ENCODE peak calls at places on chromosomes 12 and 14, in eight cellular contexts. M is breast epithelium, I is transverse colon, Z is Peyer's patch, Q is HCT116, F is suprapubic skin, S is stomach, C is IMR-90. J is an unnamed sample. For H3K9me3, the result is how much of the 10 kb centered on the place peaks cover.

GRCh38 chr12:92735131-92735721 is 32.4 kb downstream of the PLEKHG7 start:
- DNase-seq in M (no peak), I (no peak), Z (no peak), Q (no peak), F (no peak), S (no peak), C (peak), J (no peak)

GRCh38 chr14:76985021-76985420 is 43.5 kb downstream of the IRF2BPL start:
- DNase-seq in M (no peak), I (no peak), Z (no peak), Q (no peak), F (no peak), S (no peak), C (peak), J (no peak)

GRCh38 chr12:16352481-16352880 is 5.0 kb downstream of the MGST1 start:
- DNase-seq in M (no peak), I (no peak), Z (no peak), Q (no peak), F (no peak), S (no peak), C (peak), J (no peak)

GRCh38 chr12:90695415-90695814 is 259.6 kb downstream of the CCER1 start:
- DNase-seq in M (no peak), I (no peak), Z (no peak), Q (no peak), F (no peak), S (no peak), C (peak), J (no peak)

GRCh38 chr12:115172521-115172920 is 488.5 kb upstream of the TBX3 start:
- DNase-seq in M (no peak), I (no peak), Z (no peak), Q (no peak), F (no peak), S (no peak), C (peak), J (peak)

GRCh38 chr12:47270782-47271664 is 191.3 kb upstream of the AMIGO2 start:
- DNase-seq in M (peak), I (no peak), Z (no peak), Q (peak), F (no peak), S (no peak), C (peak), J (no peak)

GRCh38 chr14:96095581-96096476 is 56.7 kb downstream of the C14orf132 start:
- DNase-seq in M (peak), I (no peak), Z (peak), Q (no peak), F (peak), S (peak), C (peak), J (peak)

GRCh38 chr14:24612186-24612585 is 2.7 kb upstream of the GZMH start:
- DNase-seq in M (no peak), I (no peak), Z (no peak), Q (no peak), F (no peak), S (no peak), C (no peak), J (no peak)

GRCh38 chr14:24081739-24082204 is 10.4 kb downstream of the CPNE6 start:
- DNase-seq in M (no peak), I (no peak), Z (no peak), Q (no peak), F (no peak), S (no peak), C (no peak), J (no peak)

GRCh38 chr12:20792971-20793370 is 17.5 kb upstream of the SLCO1B3 start:
- DNase-seq in M (no peak), I (no peak), Z (no peak), Q (no peak), F (no peak), S (no peak), C (no peak), J (no peak)

GRCh38 chr12:34395056-34396005 is 373.0 kb downstream of the ALG10 start:
- DNase-seq in M (peak), I (peak), Z (peak), Q (no peak), F (peak), S (peak), C (no peak), J (peak)

GRCh38 chr12:94203181-94203546 is 54.8 kb downstream of the PLXNC1 start:
- DNase-seq in M (no peak), I (no peak), Z (no peak), Q (no peak), F (no peak), S (no peak), C (no peak), J (no peak)

GRCh38 chr12:48183091-48183875 is at the start of gene CCDC184:
- DNase-seq in M (no peak), I (peak), Z (peak), Q (peak), F (no peak), S (peak), C (peak), J (peak)

GRCh38 chr12:90653051-90653450 is 301.9 kb downstream of the CCER1 start:
- DNase-seq in M (no peak), I (no peak), Z (no peak), Q (no peak), F (no peak), S (no peak), C (peak), J (no peak)

GRCh38 chr12:22271036-22271435 is 63.5 kb downstream of the ST8SIA1 start:
- DNase-seq in M (peak), I (no peak), Z (no peak), Q (no peak), F (no peak), S (no peak), C (peak), J (no peak)

GRCh38 chr12:9668141-9669018 is 1.1 kb upstream of the CLEC2D start:
- DNase-seq in M (no peak), I (no peak), Z (no peak), Q (no peak), F (no peak), S (no peak), C (peak), J (no peak)

GRCh38 chr12:44875417-44875953 is 630 bp downstream of the NELL2 start:
- DNase-seq in M (no peak), I (no peak), Z (no peak), Q (no peak), F (no peak), S (no peak), C (no peak), J (no peak)

GRCh38 chr12:68310370-68310769 is 21.8 kb downstream of the MDM1 start:
- DNase-seq in M (no peak), I (no peak), Z (no peak), Q (no peak), F (no peak), S (no peak), C (peak), J (no peak)

GRCh38 chr12:12428961-12429657 is 72.2 kb downstream of the BORCS5 start:
- DNase-seq in M (peak), I (no peak), Z (no peak), Q (no peak), F (no peak), S (no peak), C (no peak), J (no peak)

DNA sequence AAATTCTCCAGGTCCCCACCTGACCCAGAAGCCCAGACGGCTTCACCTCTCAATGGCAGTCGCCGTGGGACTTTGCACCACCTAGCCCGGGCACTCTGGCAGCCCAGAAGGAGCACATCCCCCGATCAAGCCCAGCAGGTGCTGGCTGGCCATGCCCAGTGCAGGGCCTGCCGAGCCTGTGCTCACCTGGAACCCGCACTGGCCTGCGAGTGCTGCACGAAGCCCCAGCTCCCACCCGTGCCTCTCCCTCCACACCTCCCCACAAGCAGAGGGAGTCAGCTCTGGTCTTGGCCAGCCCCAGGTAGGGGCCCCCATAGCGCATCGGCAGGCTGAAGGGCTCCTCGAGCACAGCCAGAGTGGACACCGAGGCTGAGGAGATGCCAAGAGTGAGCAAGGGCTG is 144.5 kb downstream of the NUBPL start:
- DNase-seq in M (no peak), I (no peak), Z (no peak), Q (no peak), F (no peak), S (no peak), C (no peak), J (no peak)
- H3K9me3 ChIP-seq in M (under half), I (under half), Z (under half), Q (under half), F (under half), S (under half), C (under half), J (under half)

GRCh38 chr14:28609228-28609828 is 157.3 kb upstream of the FOXG1 start:
- DNase-seq in M (peak), I (peak), Z (no peak), Q (peak), F (no peak), S (peak), C (peak), J (no peak)
- TF ChIP-seq CTCF in M (peak), I (peak), Z (peak), Q (no peak), F (peak), S (no peak), C (peak), J (no peak)

GRCh38 chr14:37213016-37213415 is 15.3 kb downstream of the MIPOL1 start:
- DNase-seq in M (no peak), I (no peak), Z (no peak), Q (no peak), F (no peak), S (no peak), C (no peak), J (no peak)
- TF ChIP-seq POLR2A in M (no peak), I (no peak), Z (no peak), Q (no peak), F (no peak), S (no peak), C (no peak), J (no peak)

GRCh38 chr14:61454545-61454944 is 133.2 kb downstream of the PRKCH start:
- DNase-seq in M (no peak), I (no peak), Z (no peak), Q (no peak), F (no peak), S (no peak), C (no peak), J (no peak)

GRCh38 chr14:61451891-61452400 is 130.6 kb downstream of the PRKCH start:
- DNase-seq in M (no peak), I (no peak), Z (no peak), Q (no peak), F (no peak), S (no peak), C (no peak), J (no peak)

GRCh38 chr14:61453103-61453767 is 131.9 kb downstream of the PRKCH start:
- DNase-seq in M (no peak), I (no peak), Z (no peak), Q (no peak), F (no peak), S (no peak), C (no peak), J (no peak)

GRCh38 chr14:61451491-61451890 is 130.1 kb downstream of the PRKCH start:
- DNase-seq in M (no peak), I (no peak), Z (no peak), Q (no peak), F (no peak), S (no peak), C (no peak), J (no peak)

DNA sequence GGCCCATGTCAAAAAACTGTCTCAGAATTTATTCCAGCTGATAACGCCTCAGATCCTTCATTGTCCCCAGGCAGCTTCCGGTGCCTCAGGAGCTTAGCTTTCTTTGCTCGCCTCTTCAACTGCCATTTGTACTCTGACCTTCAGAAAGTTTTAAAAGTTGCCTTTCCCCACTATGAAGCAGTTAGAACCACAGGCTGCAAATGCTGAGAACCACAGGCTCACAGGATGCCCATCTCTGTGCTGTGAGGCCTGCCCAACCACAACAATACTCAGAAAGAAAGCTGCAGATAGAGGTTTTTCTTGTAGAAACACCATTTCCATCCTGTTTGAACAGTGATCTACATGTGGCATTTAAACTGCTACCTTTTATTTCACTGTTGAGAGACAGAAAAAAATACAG is 131.1 kb downstream of the PRKCH start:
- DNase-seq in M (no peak), I (no peak), Z (no peak), Q (no peak), F (no peak), S (no peak), C (no peak), J (no peak)
- H3K9me3 ChIP-seq in M (under half), I (under half), Z (under half), Q (under half), F (under half), S (under half), C (under half), J (under half)

GRCh38 chr12:65881965-65882413 is 57.7 kb downstream of the HMGA2 start:
- DNase-seq in M (peak), I (peak), Z (peak), Q (no peak), F (peak), S (peak), C (peak), J (peak)
- TF ChIP-seq CTCF in M (peak), I (no peak), Z (no peak), Q (no peak), F (peak), S (no peak), C (peak), J (no peak)

GRCh38 chr14:74653386-74654138 is 41.5 kb upstream of the LTBP2 start:
- DNase-seq in M (no peak), I (no peak), Z (no peak), Q (no peak), F (no peak), S (no peak), C (no peak), J (no peak)
- TF ChIP-seq POLR2A in M (no peak), I (no peak), Z (no peak), Q (no peak), F (no peak), S (no peak), C (no peak), J (no peak)